ENCODE peak calls at places on chromosomes 1 and 21, in five cellular contexts. One of them, this sample, is unnamed.

GRCh38 chr21:30168086-30168485 is 1.5 kb upstream of the CLDN17 start:
- DNase-seq in fibroblast of mammary gland: no peak
- DNase-seq in prostate gland: no peak
- DNase-seq in epithelial cell of esophagus: peak
- DNase-seq in OCI-LY7: no peak
- DNase-seq in this sample: no peak

GRCh38 chr1:23657659-23658275 is 33.8 kb upstream of the RPL11 start:
- DNase-seq in fibroblast of mammary gland: peak
- DNase-seq in prostate gland: no peak
- DNase-seq in epithelial cell of esophagus: peak
- DNase-seq in OCI-LY7: peak
- DNase-seq in this sample: peak

GRCh38 chr1:41013812-41014211 is 7.7 kb downstream of the SLFNL1 start:
- DNase-seq in fibroblast of mammary gland: no peak
- DNase-seq in prostate gland: no peak
- DNase-seq in epithelial cell of esophagus: no peak
- DNase-seq in OCI-LY7: no peak
- DNase-seq in this sample: peak

GRCh38 chr1:58999676-59000075 is 215.8 kb upstream of the JUN start:
- DNase-seq in fibroblast of mammary gland: no peak
- DNase-seq in prostate gland: no peak
- DNase-seq in epithelial cell of esophagus: no peak
- DNase-seq in OCI-LY7: no peak
- DNase-seq in this sample: no peak

GRCh38 chr1:201299968-201300367 is 16.7 kb downstream of the PKP1 start:
- DNase-seq in fibroblast of mammary gland: peak
- DNase-seq in prostate gland: peak
- DNase-seq in epithelial cell of esophagus: peak
- DNase-seq in OCI-LY7: no peak
- DNase-seq in this sample: peak

GRCh38 chr1:90356101-90356500 is 361.0 kb downstream of the BARHL2 start:
- DNase-seq in fibroblast of mammary gland: no peak
- DNase-seq in prostate gland: no peak
- DNase-seq in epithelial cell of esophagus: no peak
- DNase-seq in OCI-LY7: no peak
- DNase-seq in this sample: no peak

GRCh38 chr1:69648486-69648885 is 80.8 kb downstream of the LRRC7 start:
- DNase-seq in fibroblast of mammary gland: no peak
- DNase-seq in prostate gland: no peak
- DNase-seq in epithelial cell of esophagus: peak
- DNase-seq in OCI-LY7: no peak
- DNase-seq in this sample: peak

GRCh38 chr1:62590255-62590969 is 6.9 kb upstream of the ANGPTL3 start:
- DNase-seq in fibroblast of mammary gland: no peak
- DNase-seq in prostate gland: no peak
- DNase-seq in epithelial cell of esophagus: no peak
- DNase-seq in OCI-LY7: no peak
- DNase-seq in this sample: no peak

GRCh38 chr1:180974236-180974635 is 48.4 kb downstream of the STX6 start:
- DNase-seq in fibroblast of mammary gland: peak
- DNase-seq in prostate gland: no peak
- DNase-seq in epithelial cell of esophagus: no peak
- DNase-seq in OCI-LY7: no peak
- DNase-seq in this sample: no peak

GRCh38 chr1:180981596-180982387 is 40.9 kb downstream of the STX6 start:
- DNase-seq in fibroblast of mammary gland: no peak
- DNase-seq in prostate gland: no peak
- DNase-seq in epithelial cell of esophagus: no peak
- DNase-seq in OCI-LY7: no peak
- DNase-seq in this sample: no peak

GRCh38 chr1:180975551-180975950 is 47.1 kb downstream of the STX6 start:
- DNase-seq in fibroblast of mammary gland: peak
- DNase-seq in prostate gland: no peak
- DNase-seq in epithelial cell of esophagus: no peak
- DNase-seq in OCI-LY7: no peak
- DNase-seq in this sample: peak

GRCh38 chr1:180973360-180973759 is 49.3 kb downstream of the STX6 start:
- DNase-seq in fibroblast of mammary gland: no peak
- DNase-seq in prostate gland: no peak
- DNase-seq in epithelial cell of esophagus: no peak
- DNase-seq in OCI-LY7: no peak
- DNase-seq in this sample: no peak

DNA sequence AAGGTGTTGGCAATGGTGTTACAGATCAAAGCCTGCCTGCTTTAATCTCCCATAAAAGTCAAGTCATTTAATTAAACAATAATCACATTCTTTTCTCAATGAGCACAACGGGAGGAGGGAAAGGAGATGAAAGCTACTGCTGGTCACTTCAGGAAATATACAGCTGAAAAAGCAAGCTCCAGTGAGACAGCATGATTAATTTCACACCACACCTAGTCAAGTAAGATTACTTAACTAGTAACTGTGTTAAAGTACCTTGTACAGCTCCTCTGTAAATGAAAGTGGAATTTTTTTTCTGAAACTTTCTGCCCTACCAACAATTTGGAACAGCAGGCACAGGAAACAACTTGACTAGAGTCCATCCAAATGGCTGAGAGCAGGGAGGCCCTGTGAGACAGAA is 45.7 kb downstream of the STX6 start:
- DNase-seq in fibroblast of mammary gland: no peak
- DNase-seq in prostate gland: no peak
- DNase-seq in epithelial cell of esophagus: peak
- DNase-seq in OCI-LY7: no peak
- DNase-seq in this sample: no peak
- TF ChIP-seq CTCF in fibroblast of mammary gland: no peak
- TF ChIP-seq CTCF in prostate gland: no peak
- TF ChIP-seq CTCF in epithelial cell of esophagus: no peak
- TF ChIP-seq CTCF in OCI-LY7: no peak
- TF ChIP-seq CTCF in this sample: no peak

DNA sequence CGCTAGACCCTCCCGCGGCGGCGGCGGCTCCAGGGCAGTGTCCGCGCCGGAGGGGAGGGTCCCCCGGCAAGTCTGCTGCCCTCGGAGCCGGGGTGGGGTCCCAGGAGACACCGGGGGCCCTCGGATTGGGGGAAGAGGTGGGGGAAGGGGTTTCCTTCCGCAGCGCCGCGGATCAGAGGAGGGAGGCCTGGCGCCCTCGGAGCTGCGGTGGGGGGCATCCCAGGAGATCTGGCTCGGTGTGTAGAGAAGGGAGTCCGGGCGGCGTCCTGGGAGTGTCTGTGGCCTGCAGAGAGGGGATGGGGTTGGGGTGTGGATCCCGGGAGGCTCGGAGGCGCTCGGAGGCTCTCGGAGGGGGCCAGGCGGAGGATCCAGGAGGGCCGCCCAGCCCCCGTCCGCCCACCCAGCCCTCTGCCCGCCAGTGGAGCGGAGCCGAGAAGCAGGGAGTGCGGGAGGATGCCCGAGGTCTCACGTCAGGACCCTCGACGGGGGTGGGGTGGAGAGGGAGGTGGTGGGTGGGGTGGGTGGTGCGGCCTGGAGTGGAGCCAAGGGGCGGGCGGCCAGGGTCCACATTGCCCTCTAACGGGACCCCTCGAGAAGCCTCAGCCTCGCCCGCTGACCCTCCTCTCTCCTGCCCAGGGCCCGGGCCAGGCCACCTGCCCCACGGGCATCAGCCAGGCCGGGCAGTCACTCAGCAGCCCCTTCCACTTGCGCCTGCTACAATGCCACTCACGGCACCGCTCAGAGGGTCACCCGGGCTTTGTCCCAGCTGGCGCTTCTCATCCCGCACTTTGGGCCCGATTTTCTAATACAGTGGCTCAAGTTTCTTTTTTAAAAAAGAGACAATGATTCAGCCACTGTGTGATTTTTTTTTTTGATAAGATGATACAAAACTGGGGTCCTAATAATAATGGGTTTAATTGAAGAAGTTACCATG is 60.2 kb upstream of the ARHGEF16 start:
- DNase-seq in fibroblast of mammary gland: no peak
- DNase-seq in prostate gland: no peak
- DNase-seq in epithelial cell of esophagus: no peak
- DNase-seq in OCI-LY7: no peak
- DNase-seq in this sample: no peak
- H3K4me3 ChIP-seq in fibroblast of mammary gland: no peak
- H3K4me3 ChIP-seq in prostate gland: no peak
- H3K4me3 ChIP-seq in epithelial cell of esophagus: no peak
- H3K4me3 ChIP-seq in OCI-LY7: no peak
- H3K4me3 ChIP-seq in this sample: no peak

GRCh38 chr1:210935905-210936304 is 198.0 kb downstream of the KCNH1 start:
- DNase-seq in fibroblast of mammary gland: no peak
- DNase-seq in prostate gland: no peak
- DNase-seq in epithelial cell of esophagus: no peak
- DNase-seq in OCI-LY7: no peak
- DNase-seq in this sample: no peak

GRCh38 chr1:210940081-210940617 is 193.8 kb downstream of the KCNH1 start:
- DNase-seq in fibroblast of mammary gland: no peak
- DNase-seq in prostate gland: no peak
- DNase-seq in epithelial cell of esophagus: no peak
- DNase-seq in OCI-LY7: no peak
- DNase-seq in this sample: no peak

GRCh38 chr1:210937846-210938245 is 196.1 kb downstream of the KCNH1 start:
- DNase-seq in fibroblast of mammary gland: no peak
- DNase-seq in prostate gland: no peak
- DNase-seq in epithelial cell of esophagus: no peak
- DNase-seq in OCI-LY7: no peak
- DNase-seq in this sample: no peak

GRCh38 chr1:210942513-210942912 is 191.4 kb downstream of the KCNH1 start:
- DNase-seq in fibroblast of mammary gland: no peak
- DNase-seq in prostate gland: no peak
- DNase-seq in epithelial cell of esophagus: no peak
- DNase-seq in OCI-LY7: no peak
- DNase-seq in this sample: no peak

DNA sequence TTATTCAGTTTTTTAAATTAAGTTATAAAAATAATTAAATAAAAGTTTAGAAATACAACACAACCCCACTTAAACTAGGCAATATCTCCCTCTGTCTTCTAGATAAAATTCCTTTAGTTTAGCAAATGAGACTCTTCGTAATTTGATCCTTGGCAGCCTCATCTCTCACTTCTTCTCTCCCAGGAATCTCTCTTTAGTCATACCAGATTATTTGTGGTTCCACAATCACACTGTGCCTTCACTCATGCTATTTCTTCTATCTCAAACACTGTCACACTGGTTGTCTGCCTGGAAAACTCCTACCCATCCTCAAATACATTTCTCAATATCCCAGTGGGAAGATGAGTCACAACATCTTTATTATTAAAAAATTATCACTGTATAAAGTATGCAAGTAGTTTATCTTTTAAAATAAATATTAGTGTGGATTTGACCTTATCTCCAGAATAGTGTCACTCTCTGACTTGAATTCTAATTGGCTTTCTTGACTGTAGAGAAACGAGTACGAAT is 195.5 kb downstream of the KCNH1 start:
- DNase-seq in fibroblast of mammary gland: no peak
- DNase-seq in prostate gland: no peak
- DNase-seq in epithelial cell of esophagus: no peak
- DNase-seq in OCI-LY7: no peak
- DNase-seq in this sample: no peak
- TF ChIP-seq CTCF in fibroblast of mammary gland: no peak
- TF ChIP-seq CTCF in prostate gland: no peak
- TF ChIP-seq CTCF in epithelial cell of esophagus: no peak
- TF ChIP-seq CTCF in OCI-LY7: no peak
- TF ChIP-seq CTCF in this sample: no peak

DNA sequence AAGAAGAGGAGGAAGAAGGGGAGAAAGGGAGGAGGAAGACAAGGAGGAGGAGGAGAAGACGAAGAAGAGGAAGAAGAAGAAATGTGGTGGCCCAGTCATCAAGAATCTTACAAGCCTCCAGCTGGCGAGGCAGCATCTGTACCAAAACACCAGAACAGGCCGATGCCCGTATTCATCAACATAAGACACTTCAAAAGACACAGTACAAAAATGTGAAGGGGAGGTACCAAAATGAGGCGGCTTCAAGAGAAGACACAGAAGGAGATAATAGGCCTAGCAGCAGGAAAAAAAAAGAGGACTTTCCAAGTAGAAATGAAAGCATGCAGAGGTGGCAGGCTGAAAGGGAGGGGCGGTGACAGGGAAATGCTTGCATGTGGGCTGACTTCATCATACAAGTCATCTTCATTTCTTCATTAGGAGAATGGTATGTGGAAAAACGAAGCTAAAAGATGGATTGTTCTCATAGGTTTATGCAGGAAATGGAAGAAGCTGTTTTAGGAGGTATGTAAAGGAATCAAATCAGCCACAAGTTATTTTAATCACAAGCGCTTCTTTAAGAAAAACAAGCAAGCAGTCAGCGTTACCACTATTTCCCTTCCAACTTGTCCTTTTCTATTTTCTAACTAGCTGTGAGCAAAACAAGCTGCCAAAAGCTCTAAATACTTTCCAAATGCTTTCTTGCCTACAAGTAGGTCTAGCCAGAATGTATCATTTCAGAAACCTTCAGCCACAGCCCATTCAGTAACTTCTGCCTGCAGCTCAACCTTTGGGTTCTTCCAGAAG is 192.3 kb downstream of the SLC45A1 start:
- DNase-seq in fibroblast of mammary gland: peak
- DNase-seq in prostate gland: no peak
- DNase-seq in epithelial cell of esophagus: peak
- DNase-seq in OCI-LY7: peak
- DNase-seq in this sample: peak
- H3K4me3 ChIP-seq in fibroblast of mammary gland: peak
- H3K4me3 ChIP-seq in prostate gland: no peak
- H3K4me3 ChIP-seq in epithelial cell of esophagus: no peak
- H3K4me3 ChIP-seq in OCI-LY7: peak
- H3K4me3 ChIP-seq in this sample: peak

This sample was measured in cardiac fibroblast.